ENCODE peak calls at places on chromosomes 5 and 9, in eight cellular contexts. H, X, K, T, B, U, Q and J are unnamed samples. For H3K4me1 and H3K27me3, the result is how much of the 10 kb centered on the place peaks cover.

GRCh38 chr5:35087971-35088370 is 40.2 kb upstream of the AGXT2 start:
- DNase-seq in H (no peak), X (no peak), K (no peak), T (no peak), B (no peak), U (no peak), Q (peak), J (no peak)

GRCh38 chr5:109524555-109524954 is 114.8 kb upstream of the PJA2 start:
- DNase-seq in H (no peak), X (no peak), K (no peak), T (no peak), B (no peak), U (no peak), Q (no peak), J (no peak)

GRCh38 chr5:96198673-96199072 is 234.4 kb downstream of the PCSK1 start:
- DNase-seq in H (no peak), X (no peak), K (no peak), T (no peak), B (no peak), U (no peak), Q (no peak), J (no peak)

GRCh38 chr9:92170848-92171247 is 55.6 kb upstream of the SPTLC1 start:
- DNase-seq in H (no peak), X (no peak), K (peak), T (no peak), B (no peak), U (no peak), Q (no peak), J (no peak)

GRCh38 chr5:126471875-126472537 is 48.8 kb downstream of the GRAMD2B start:
- DNase-seq in H (peak), X (no peak), K (no peak), T (no peak), B (no peak), U (no peak), Q (peak), J (no peak)

GRCh38 chr5:163489055-163489744 is 16.2 kb upstream of the MAT2B start:
- DNase-seq in H (peak), X (no peak), K (no peak), T (no peak), B (no peak), U (no peak), Q (no peak), J (no peak)

GRCh38 chr5:150352531-150353394 is 4.7 kb upstream of the TCOF1 start:
- DNase-seq in H (no peak), X (no peak), K (no peak), T (no peak), B (no peak), U (no peak), Q (no peak), J (no peak)

GRCh38 chr5:73412597-73412988 is 36.0 kb downstream of the FOXD1 start:
- DNase-seq in H (no peak), X (no peak), K (no peak), T (no peak), B (no peak), U (no peak), Q (peak), J (no peak)

GRCh38 chr9:22337261-22337660 is 109.4 kb upstream of the DMRTA1 start:
- DNase-seq in H (no peak), X (no peak), K (no peak), T (no peak), B (no peak), U (no peak), Q (no peak), J (no peak)

GRCh38 chr5:68071243-68071642 is 144.3 kb upstream of the PIK3R1 start:
- DNase-seq in H (no peak), X (no peak), K (no peak), T (no peak), B (no peak), U (no peak), Q (no peak), J (no peak)

GRCh38 chr9:137394866-137395665 is 27.9 kb downstream of the EXD3 start:
- DNase-seq in H (no peak), X (no peak), K (no peak), T (no peak), B (no peak), U (no peak), Q (no peak), J (no peak)

GRCh38 chr9:116641292-116642059 is 45.6 kb upstream of the TRIM32 start:
- DNase-seq in H (no peak), X (no peak), K (no peak), T (no peak), B (no peak), U (no peak), Q (peak), J (no peak)

GRCh38 chr9:126893079-126893478 is 21.5 kb upstream of the RALGPS1 start:
- DNase-seq in H (peak), X (no peak), K (no peak), T (no peak), B (no peak), U (no peak), Q (no peak), J (no peak)

GRCh38 chr9:128940271-128940921 is 7.0 kb downstream of the DOLK start:
- DNase-seq in H (peak), X (no peak), K (peak), T (no peak), B (no peak), U (no peak), Q (no peak), J (no peak)

GRCh38 chr5:94623026-94623425 is 4.6 kb downstream of the SLF1 start:
- DNase-seq in H (no peak), X (no peak), K (no peak), T (no peak), B (no peak), U (no peak), Q (no peak), J (no peak)

GRCh38 chr9:126132751-126133150 is 193.9 kb upstream of the MVB12B start:
- DNase-seq in H (no peak), X (no peak), K (no peak), T (no peak), B (no peak), U (no peak), Q (no peak), J (no peak)

GRCh38 chr5:131536211-131536826 is 98.7 kb downstream of the RAPGEF6 start:
- DNase-seq in H (no peak), X (no peak), K (no peak), T (no peak), B (no peak), U (no peak), Q (no peak), J (no peak)

GRCh38 chr5:161846731-161847130 is 1.2 kb upstream of the GABRA1 start:
- DNase-seq in H (no peak), X (no peak), K (no peak), T (no peak), B (peak), U (no peak), Q (no peak), J (peak)

GRCh38 chr5:14806452-14806851 is 65.1 kb downstream of the ANKH start:
- DNase-seq in H (no peak), X (peak), K (no peak), T (no peak), B (no peak), U (no peak), Q (no peak), J (no peak)

GRCh38 chr5:147472669-147473131 is 37.2 kb downstream of the DPYSL3 start:
- DNase-seq in H (no peak), X (no peak), K (no peak), T (no peak), B (no peak), U (no peak), Q (no peak), J (no peak)

GRCh38 chr9:126735482-126735881 is 69.4 kb upstream of the ZBTB43 start:
- DNase-seq in H (no peak), X (no peak), K (no peak), T (no peak), B (no peak), U (no peak), Q (no peak), J (no peak)

GRCh38 chr5:109365653-109366052 is 44.1 kb downstream of the PJA2 start:
- DNase-seq in H (no peak), X (no peak), K (no peak), T (no peak), B (no peak), U (no peak), Q (no peak), J (no peak)

GRCh38 chr5:95261369-95262175 is 23.3 kb downstream of the MCTP1 start:
- DNase-seq in H (peak), X (no peak), K (no peak), T (no peak), B (no peak), U (no peak), Q (no peak), J (no peak)

GRCh38 chr5:55636177-55636576 is 75.9 kb downstream of the SLC38A9 start:
- DNase-seq in H (no peak), X (no peak), K (no peak), T (no peak), B (no peak), U (no peak), Q (no peak), J (peak)

GRCh38 chr5:135437796-135438560 is 9.2 kb downstream of the DCANP1 start:
- DNase-seq in H (peak), X (no peak), K (peak), T (peak), B (no peak), U (peak), Q (peak), J (peak)

GRCh38 chr9:2788948-2789347 is 54.9 kb downstream of the PUM3 start:
- DNase-seq in H (no peak), X (no peak), K (no peak), T (no peak), B (no peak), U (no peak), Q (no peak), J (no peak)

DNA sequence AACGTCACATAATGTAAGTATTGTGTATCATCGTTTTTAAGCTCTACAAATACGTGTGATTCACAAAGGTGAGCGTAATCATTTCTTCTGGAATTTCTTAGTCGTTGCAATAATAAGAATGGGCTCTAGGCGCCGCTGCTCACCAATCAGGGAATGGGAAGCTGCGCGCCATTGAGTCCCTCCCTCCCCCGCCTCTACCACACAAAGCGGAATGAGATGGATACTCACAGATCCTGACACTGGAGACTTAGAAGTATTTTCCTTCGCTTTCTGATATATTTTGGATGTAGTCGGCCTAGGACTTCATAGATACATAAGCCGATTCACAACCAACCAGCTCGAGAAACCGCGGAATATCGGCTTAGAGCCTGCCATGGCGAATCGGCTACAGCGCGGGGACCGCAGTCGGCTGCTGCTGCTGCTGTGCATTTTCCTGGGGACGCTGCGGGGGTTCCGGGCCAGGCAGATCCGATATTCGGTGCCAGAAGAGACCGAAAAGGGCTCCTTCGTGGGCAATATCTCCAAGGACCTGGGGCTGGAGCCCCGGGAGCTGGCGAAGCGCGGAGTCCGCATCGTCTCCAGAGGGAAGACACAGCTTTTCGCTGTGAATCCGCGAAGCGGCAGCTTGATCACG is at the start of gene PCDHGA11:
- DNase-seq in H (no peak), X (no peak), K (no peak), T (no peak), B (no peak), U (peak), Q (peak), J (no peak)
- H3K27ac ChIP-seq in H (no peak), X (no peak), K (no peak), T (no peak), B (no peak), U (no peak), Q (no peak), J (no peak)

DNA sequence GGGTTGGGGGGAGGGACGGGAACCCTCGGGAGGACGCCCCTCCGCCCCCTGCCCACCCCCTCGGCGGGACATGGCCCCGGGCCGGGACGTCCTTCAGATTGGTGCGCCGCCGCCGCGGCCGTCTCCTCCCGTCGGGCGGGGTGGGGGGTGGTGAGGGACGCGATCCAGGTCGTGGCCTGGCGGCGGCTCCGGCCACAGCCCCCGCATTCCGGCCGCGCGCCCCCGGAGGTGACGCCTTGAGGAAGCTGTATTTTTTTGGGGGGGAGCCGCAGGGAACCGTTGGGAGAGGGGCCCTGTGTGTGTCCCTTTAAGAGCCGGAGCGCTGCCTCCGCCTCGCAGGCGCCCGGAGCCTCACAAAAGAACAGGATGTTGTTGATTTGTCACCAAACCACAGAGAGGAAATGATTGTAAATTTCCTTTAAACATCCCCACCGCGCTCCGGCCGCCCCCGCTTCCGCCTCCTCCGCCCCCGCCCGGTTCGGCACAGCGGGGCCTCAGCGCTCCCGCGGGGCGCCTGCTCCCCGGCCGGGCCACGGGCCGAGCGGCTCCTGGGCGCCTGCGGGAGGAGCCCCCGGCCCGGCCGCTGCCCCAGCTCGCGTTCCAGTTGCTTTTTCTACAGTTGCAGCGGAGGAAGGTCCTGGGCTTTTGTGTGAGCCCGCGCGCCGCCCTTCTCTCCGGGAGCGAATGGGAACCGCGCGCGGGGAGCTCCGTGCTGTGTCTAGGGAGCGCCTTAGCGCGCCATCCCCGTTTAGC is 32.1 kb upstream of the SPRY4 start:
- DNase-seq in H (peak), X (peak), K (peak), T (peak), B (peak), U (peak), Q (peak), J (peak)
- H3K4me1 ChIP-seq in H (half or more), X (under half), K (under half), T (under half), B (under half), U (under half), Q (half or more), J (under half)

DNA sequence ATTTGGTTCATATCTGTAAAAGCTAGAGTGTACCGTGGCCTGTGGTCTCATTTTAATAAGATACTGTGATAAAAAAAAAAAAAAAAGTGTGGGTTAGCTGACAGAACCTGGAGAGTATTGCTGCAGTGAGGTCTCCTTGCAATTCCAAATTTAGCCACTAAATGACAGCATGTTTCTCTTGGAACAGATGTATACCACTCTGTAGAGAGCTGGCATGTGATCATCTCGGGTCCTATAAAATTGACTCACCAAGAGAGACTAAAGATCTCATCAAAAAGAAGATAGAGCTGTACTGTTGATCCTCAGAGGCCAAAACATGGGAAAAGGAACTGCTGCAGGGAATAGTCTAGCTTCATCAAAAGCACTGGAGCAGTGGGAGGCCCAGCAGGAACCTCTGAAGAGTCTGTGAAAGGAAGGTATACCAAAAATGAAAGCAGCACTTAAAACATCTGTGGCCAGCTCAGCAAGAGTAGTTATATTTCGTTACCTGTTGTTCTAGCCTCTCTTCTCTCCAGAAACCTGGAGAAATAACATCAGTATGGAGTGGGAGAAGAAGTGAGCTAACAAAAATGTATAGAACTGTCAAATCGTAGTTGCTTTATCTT is 826.8 kb downstream of the EFNA5 start:
- DNase-seq in H (no peak), X (no peak), K (no peak), T (no peak), B (no peak), U (no peak), Q (no peak), J (no peak)
- H3K27me3 ChIP-seq in H (under half), X (under half), K (under half), T (under half), B (under half), U (under half), Q (under half), J (under half)

GRCh38 chr9:69040646-69041045 is 5.1 kb downstream of the FXN start:
- DNase-seq in H (no peak), X (no peak), K (no peak), T (no peak), B (no peak), U (no peak), Q (no peak), J (no peak)
- H3K27ac ChIP-seq in H (no peak), X (no peak), K (no peak), T (no peak), B (no peak), U (no peak), Q (no peak), J (no peak)

GRCh38 chr9:106880863-106881262 is 17.9 kb downstream of the ZNF462 start:
- DNase-seq in H (no peak), X (peak), K (no peak), T (no peak), B (no peak), U (no peak), Q (no peak), J (no peak)
- H3K4me1 ChIP-seq in H (under half), X (under half), K (half or more), T (under half), B (under half), U (under half), Q (under half), J (under half)

GRCh38 chr5:129903466-129904101 is 681 bp upstream of the CHSY3 start:
- DNase-seq in H (no peak), X (no peak), K (no peak), T (no peak), B (no peak), U (no peak), Q (no peak), J (no peak)
- H3K27me3 ChIP-seq in H (under half), X (under half), K (under half), T (under half), B (under half), U (under half), Q (under half), J (under half)

DNA sequence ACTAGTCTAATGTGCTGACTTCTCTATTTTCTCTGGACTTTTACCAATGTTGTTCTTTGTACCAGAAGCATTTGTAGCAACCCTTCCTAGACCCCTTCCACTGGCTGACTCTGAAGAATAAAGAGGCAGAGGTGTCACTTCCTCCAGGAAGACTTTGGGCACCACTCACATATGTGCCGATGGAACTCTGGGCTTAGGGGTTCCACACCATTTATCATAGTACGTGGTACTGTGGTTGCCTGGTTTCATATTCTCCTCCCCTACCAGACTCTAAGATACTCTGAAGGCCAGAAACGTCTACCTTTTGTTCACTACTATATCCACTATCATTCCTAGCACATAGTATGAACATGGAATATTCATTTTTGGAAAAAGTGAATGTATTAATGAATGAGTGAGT is 88.0 kb downstream of the BNC2 start:
- DNase-seq in H (no peak), X (no peak), K (no peak), T (no peak), B (no peak), U (no peak), Q (no peak), J (no peak)
- H3K27ac ChIP-seq in H (no peak), X (no peak), K (no peak), T (no peak), B (no peak), U (no peak), Q (no peak), J (no peak)

GRCh38 chr5:142777108-142777507 is 6.9 kb downstream of the ARHGAP26 start:
- DNase-seq in H (no peak), X (no peak), K (no peak), T (no peak), B (no peak), U (no peak), Q (no peak), J (no peak)

GRCh38 chr5:142770650-142771609 is 753 bp downstream of the ARHGAP26 start:
- DNase-seq in H (peak), X (peak), K (peak), T (peak), B (peak), U (peak), Q (peak), J (peak)

GRCh38 chr5:142769793-142770649 is at the start of gene ARHGAP26:
- DNase-seq in H (peak), X (peak), K (peak), T (peak), B (peak), U (peak), Q (peak), J (peak)

GRCh38 chr5:142769251-142769792 is 855 bp upstream of the ARHGAP26 start:
- DNase-seq in H (no peak), X (no peak), K (no peak), T (no peak), B (no peak), U (no peak), Q (peak), J (no peak)

DNA sequence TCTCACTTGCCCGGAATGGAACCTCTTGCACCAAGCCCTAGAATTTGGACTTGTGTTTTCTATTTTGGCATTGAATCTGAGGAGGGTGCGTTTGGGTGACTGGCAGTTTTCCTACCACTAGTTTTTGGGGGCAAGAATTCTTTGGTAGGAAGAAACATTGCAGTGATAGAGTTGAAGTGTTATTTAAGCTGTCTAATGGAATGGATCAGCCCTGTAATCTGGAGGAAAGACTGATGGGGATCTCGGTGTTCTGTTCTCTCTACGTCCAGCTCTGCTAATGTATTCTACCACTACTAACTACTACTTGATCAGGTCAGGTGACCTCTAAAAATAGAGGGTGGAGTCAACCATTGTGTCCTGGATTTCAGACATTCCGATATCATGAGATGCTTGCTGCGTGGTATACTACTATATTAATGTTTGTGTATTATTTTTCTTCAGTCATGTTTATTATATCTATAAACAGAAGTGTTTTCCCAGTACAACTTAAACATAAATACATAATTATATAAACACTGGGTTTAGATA is 2.7 kb downstream of the ARHGAP26 start:
- DNase-seq in H (no peak), X (no peak), K (no peak), T (no peak), B (no peak), U (no peak), Q (peak), J (no peak)
- H3K4me1 ChIP-seq in H (half or more), X (under half), K (under half), T (under half), B (under half), U (under half), Q (under half), J (under half)

DNA sequence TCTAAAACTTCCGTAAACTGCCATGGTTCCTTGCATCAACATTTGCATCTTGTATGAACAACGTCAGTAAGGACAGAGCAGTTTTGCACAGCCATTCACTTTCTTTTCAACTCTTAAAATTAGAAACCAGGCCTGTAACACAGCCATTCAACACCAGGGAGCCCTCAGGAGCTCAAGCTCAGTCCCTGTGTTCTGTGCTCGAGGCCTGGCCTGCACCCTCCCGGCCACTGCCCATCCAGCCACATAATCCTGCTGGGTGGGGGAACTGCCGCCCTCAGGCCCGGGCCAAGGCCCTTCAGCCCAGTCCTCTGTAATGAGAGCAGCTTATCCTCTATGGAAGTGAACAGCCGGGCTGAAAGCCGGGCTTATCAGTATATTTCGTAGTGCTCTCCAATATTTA is 33.1 kb upstream of the SLC6A3 start:
- DNase-seq in H (no peak), X (no peak), K (no peak), T (no peak), B (no peak), U (no peak), Q (no peak), J (no peak)
- H3K27me3 ChIP-seq in H (under half), X (under half), K (under half), T (under half), B (under half), U (under half), Q (under half), J (under half)